ENCODE peak calls at places on chromosomes 16 and 17, in five cellular contexts. B is psoas muscle; O is CD8-positive, alpha-beta T cell; R is D721Med; P is coronary artery. W is an unnamed sample.

GRCh38 chr16:85613609-85614337 is 651 bp downstream of the GSE1 start:
- DNase-seq in B (peak; percentile 80), O (no peak), R (no peak), P (no peak), W (peak; percentile 70)

GRCh38 chr16:54048994-54049929 is 237.3 kb downstream of the IRX3 start:
- DNase-seq in B (no peak), O (no peak), R (no peak), P (no peak), W (no peak)

GRCh38 chr17:57197672-57198071 is 58.7 kb upstream of the MSI2 start:
- DNase-seq in B (no peak), O (no peak), R (no peak), P (no peak), W (no peak)

GRCh38 chr17:17514361-17514992 is 18.3 kb upstream of the RASD1 start:
- DNase-seq in B (peak; percentile 51), O (no peak), R (no peak), P (no peak), W (no peak)

GRCh38 chr16:17465460-17465859 is 5.3 kb downstream of the XYLT1 start:
- DNase-seq in B (no peak), O (no peak), R (no peak), P (no peak), W (no peak)

GRCh38 chr17:57530508-57530907 is 214.6 kb downstream of the CCDC182 start:
- DNase-seq in B (no peak), O (no peak), R (no peak), P (no peak), W (no peak)

GRCh38 chr16:86499889-86500707 is 10.2 kb upstream of the FOXF1 start:
- DNase-seq in B (peak; percentile 10), O (no peak), R (no peak), P (no peak), W (no peak)

GRCh38 chr17:83177611-83178532 is 98.5 kb downstream of the METRNL start:
- DNase-seq in B (no peak), O (no peak), R (no peak), P (peak; percentile 64), W (no peak)

GRCh38 chr17:68775338-68775737 is 174.2 kb upstream of the FAM20A start:
- DNase-seq in B (no peak), O (no peak), R (no peak), P (no peak), W (no peak)

GRCh38 chr17:82962163-82962720 is 117.2 kb upstream of the METRNL start:
- DNase-seq in B (peak; percentile 46), O (no peak), R (no peak), P (peak; percentile 24), W (no peak)

GRCh38 chr16:20331635-20332034 is 4.3 kb upstream of the GP2 start:
- DNase-seq in B (no peak), O (no peak), R (no peak), P (no peak), W (no peak)

GRCh38 chr16:27495191-27495590 is 54.5 kb downstream of the GTF3C1 start:
- DNase-seq in B (no peak), O (no peak), R (no peak), P (no peak), W (no peak)

GRCh38 chr17:784143-784542 is 2.0 kb downstream of the MRM3 start:
- DNase-seq in B (no peak), O (no peak), R (no peak), P (no peak), W (no peak)

GRCh38 chr17:32783602-32784001 is 93.3 kb downstream of the MYO1D start:
- DNase-seq in B (no peak), O (no peak), R (no peak), P (no peak), W (peak; percentile 63)

GRCh38 chr16:86343111-86343642 is 167.2 kb upstream of the FOXF1 start:
- DNase-seq in B (no peak), O (no peak), R (no peak), P (peak; percentile 87), W (no peak)

GRCh38 chr17:47719411-47720152 is 13.5 kb upstream of the TBX21 start:
- DNase-seq in B (no peak), O (no peak), R (no peak), P (no peak), W (no peak)

GRCh38 chr17:251531-251930 is 70.1 kb upstream of the DOC2B start:
- DNase-seq in B (peak; percentile 30), O (no peak), R (no peak), P (no peak), W (no peak)

GRCh38 chr17:39916918-39917317 is 1.5 kb downstream of the GSDMB start:
- DNase-seq in B (no peak), O (no peak), R (no peak), P (no peak), W (no peak)
- TF ChIP-seq CTCF in B (no peak), O (no peak), R (no peak), P (no peak), W (no peak)

DNA sequence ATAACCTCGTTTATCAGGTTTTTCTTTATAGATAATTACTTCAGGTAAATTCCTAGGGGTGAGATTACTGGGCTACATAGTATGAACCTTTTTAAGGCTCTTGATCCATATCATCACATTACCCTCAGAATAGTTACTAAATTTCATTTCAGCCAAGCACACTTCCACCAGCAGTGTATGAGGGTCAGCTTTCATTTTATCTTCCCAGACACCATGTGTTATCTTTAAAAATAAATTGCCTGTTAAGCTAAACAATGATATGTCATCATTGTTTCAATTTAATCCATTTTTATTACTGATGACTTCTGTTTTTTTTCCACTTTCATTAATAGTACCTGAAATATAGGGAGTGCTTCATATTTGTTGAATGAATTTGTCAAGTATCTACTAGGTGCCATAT is 33.4 kb downstream of the PRKCA start:
- DNase-seq in B (no peak), O (no peak), R (no peak), P (no peak), W (no peak)
- TF ChIP-seq CTCF in B (no peak), O (no peak), R (no peak), P (no peak), W (no peak)

DNA sequence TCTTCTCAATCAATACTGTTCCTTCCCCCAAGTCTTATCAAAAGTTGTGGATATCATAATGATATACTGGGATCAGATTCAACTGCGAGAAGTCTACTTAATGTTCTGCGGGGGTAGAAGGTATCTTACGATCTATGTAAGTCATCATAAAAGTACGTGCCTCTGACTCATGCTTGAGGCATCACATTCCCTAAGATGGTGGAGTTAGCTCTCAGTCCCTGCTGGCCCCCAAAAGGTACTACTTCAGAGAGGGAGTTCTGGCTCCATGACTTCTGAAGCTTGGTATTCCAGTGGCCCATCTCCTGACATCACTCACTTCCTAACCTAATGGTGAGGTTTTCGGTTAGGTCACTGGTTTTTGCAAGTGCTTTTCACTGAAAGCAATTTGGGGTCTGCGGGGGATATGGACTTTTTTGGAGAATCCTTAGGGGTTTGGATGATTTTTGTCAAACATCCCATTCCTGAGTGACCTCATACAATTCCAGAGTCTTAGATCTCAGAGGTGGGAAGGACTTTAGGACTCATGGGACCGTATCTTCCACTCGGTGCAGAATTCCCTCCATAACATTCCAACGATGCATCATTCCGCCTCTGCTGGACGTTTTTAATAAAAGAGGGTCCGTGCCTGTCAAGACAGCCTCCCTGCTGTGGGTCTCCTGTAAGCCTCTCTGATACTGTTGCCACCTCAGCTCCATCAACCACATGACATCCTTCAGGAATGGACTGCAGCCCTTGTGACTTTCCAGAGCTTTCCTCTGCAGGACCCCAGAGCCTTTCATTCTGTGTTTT is 74.3 kb downstream of the DYNLRB2 start:
- DNase-seq in B (no peak), O (no peak), R (no peak), P (no peak), W (no peak)
- TF ChIP-seq CTCF in B (no peak), O (no peak), R (no peak), P (no peak), W (no peak)

DNA sequence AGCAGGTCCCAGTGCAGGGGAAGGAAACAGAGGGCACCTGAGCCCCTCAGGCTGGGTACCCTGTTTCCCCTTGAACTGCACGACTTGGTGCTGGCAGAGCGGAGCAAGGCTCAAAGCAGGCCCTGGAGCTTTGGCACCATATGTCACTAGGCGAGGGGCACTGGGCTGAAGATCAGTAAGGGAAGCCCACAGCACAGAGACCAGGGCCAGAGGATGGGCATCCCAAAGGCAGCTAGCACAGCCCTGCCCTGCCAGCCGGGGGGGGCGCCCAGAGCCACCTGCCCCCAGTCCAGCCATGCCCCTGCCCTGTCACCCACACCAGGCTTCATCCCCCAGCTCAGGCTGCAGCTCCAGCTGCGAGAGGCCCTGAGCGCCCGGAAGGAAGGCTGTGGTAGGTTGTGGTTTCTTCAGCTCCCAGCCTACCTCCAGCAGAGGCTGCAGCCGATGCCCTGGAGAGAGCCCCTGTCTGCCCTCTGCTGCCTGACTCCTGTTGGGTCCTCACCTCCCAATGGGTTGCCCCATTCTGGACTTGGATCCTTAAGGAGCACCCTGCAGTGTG is 10.9 kb downstream of the NHERF1 start:
- DNase-seq in B (no peak), O (peak; percentile 63), R (no peak), P (no peak), W (peak; percentile 75)
- TF ChIP-seq CTCF in B (no peak), O (no peak), R (no peak), P (no peak), W (no peak)

GRCh38 chr16:23476289-23476688 is 23.3 kb upstream of the COG7 start:
- DNase-seq in B (no peak), O (no peak), R (no peak), P (no peak), W (no peak)
- TF ChIP-seq CTCF in B (no peak), O (no peak), R (no peak), P (no peak), W (no peak)

GRCh38 chr17:15516150-15516549 is 47.1 kb downstream of the TVP23C start:
- DNase-seq in B (no peak), O (no peak), R (no peak), P (no peak), W (no peak)

GRCh38 chr17:15514469-15514868 is 47.0 kb upstream of the CDRT4 start:
- DNase-seq in B (no peak), O (no peak), R (no peak), P (no peak), W (no peak)

GRCh38 chr17:15513058-15513858 is 45.8 kb upstream of the CDRT4 start:
- DNase-seq in B (no peak), O (no peak), R (no peak), P (no peak), W (no peak)

GRCh38 chr17:15512310-15512709 is 44.9 kb upstream of the CDRT4 start:
- DNase-seq in B (no peak), O (no peak), R (no peak), P (no peak), W (no peak)

DNA sequence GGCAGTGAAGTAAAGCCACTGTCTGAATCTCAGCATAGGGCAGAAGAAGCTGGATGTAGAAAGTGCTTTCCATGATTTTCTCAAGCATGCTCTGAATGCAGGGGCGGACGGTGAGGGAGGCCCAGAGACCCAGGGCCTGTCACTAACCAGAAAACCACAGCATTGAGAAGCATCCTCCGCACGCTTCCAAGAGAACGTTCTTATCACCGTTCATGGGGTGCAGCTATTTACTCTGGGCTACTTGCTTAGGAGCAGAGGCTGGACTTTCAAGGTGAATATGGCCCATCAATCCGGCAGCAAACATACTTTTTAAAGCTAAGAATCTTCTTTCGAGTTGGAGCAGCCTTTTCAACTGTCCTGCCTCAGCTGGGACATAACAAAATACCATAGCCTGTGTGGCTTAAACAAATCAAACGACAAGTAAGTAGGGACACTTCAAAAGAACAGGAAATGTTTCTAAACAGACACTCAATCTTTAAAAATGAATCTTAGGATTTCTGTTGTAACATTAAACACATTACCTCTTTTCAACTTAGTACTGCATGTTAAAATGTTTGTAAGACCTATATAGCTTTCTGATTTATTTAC is 46.5 kb upstream of the CDRT4 start:
- DNase-seq in B (no peak), O (no peak), R (no peak), P (no peak), W (no peak)
- TF ChIP-seq CTCF in B (no peak), O (no peak), R (no peak), P (no peak), W (no peak)